ENCODE peak calls at places on chromosomes 3 and 15, in four cellular contexts. B, T, I and M are unnamed samples. For H3K27me3, the result is how much of the 10 kb centered on the place peaks cover.

GRCh38 chr3:57224856-57225255 is 2.7 kb upstream of the APPL1 start:
- DNase-seq in B (no peak), T (no peak), I (no peak), M (no peak)

GRCh38 chr15:40481671-40482070 is 10.9 kb downstream of the CHST14 start:
- DNase-seq in B (no peak), T (no peak), I (no peak), M (no peak)

GRCh38 chr3:107560166-107560565 is 37.4 kb downstream of the BBX start:
- DNase-seq in B (no peak), T (no peak), I (no peak), M (no peak)

GRCh38 chr15:25763206-25763880 is 99.8 kb downstream of the ATP10A start:
- DNase-seq in B (no peak), T (no peak), I (no peak), M (no peak)

GRCh38 chr3:24145981-24146822 is 201.1 kb downstream of the NR1D2 start:
- DNase-seq in B (no peak), T (no peak), I (no peak), M (no peak)

GRCh38 chr3:66107855-66108254 is 69.1 kb upstream of the MAGI1 start:
- DNase-seq in B (no peak), T (no peak), I (no peak), M (no peak)

GRCh38 chr15:29275855-29276254 is 6.2 kb upstream of the NSMCE3 start:
- DNase-seq in B (no peak), T (no peak), I (no peak), M (no peak)

GRCh38 chr3:31934866-31935265 is 46.2 kb downstream of the OSBPL10 start:
- DNase-seq in B (no peak), T (no peak), I (no peak), M (no peak)

GRCh38 chr3:157154563-157155333 is 5.2 kb downstream of the CCNL1 start:
- DNase-seq in B (no peak), T (no peak), I (no peak), M (no peak)

GRCh38 chr3:129030611-129031010 is 29.5 kb downstream of the EFCC1 start:
- DNase-seq in B (no peak), T (no peak), I (no peak), M (no peak)

GRCh38 chr3:52481819-52482521 is 13.2 kb upstream of the STAB1 start:
- DNase-seq in B (no peak), T (peak), I (no peak), M (peak)

GRCh38 chr3:123926396-123926795 is 34.6 kb downstream of the CCDC14 start:
- DNase-seq in B (no peak), T (no peak), I (no peak), M (no peak)

GRCh38 chr3:43872901-43873300 is 182.2 kb downstream of the ABHD5 start:
- DNase-seq in B (no peak), T (peak), I (no peak), M (peak)

GRCh38 chr3:24410861-24411260 is 83.8 kb downstream of the THRB start:
- DNase-seq in B (no peak), T (no peak), I (no peak), M (no peak)

GRCh38 chr15:91408476-91409076 is 308.5 kb downstream of the SV2B start:
- DNase-seq in B (no peak), T (no peak), I (no peak), M (no peak)

GRCh38 chr3:71062920-71063767 is 520.4 kb downstream of the FOXP1 start:
- DNase-seq in B (no peak), T (no peak), I (no peak), M (no peak)

GRCh38 chr15:80854104-80854503 is 74.9 kb downstream of the CEMIP start:
- DNase-seq in B (no peak), T (no peak), I (no peak), M (no peak)

GRCh38 chr3:104825116-104825515 is 541.6 kb upstream of the ALCAM start:
- DNase-seq in B (no peak), T (peak), I (no peak), M (peak)

GRCh38 chr3:182259579-182259978 is 533.7 kb upstream of the ATP11B start:
- DNase-seq in B (no peak), T (peak), I (no peak), M (no peak)

GRCh38 chr3:53187430-53187829 is 26.4 kb downstream of the PRKCD start:
- DNase-seq in B (no peak), T (no peak), I (no peak), M (no peak)

GRCh38 chr3:69422751-69423150 is 36.9 kb upstream of the FRMD4B start:
- DNase-seq in B (no peak), T (no peak), I (no peak), M (no peak)

GRCh38 chr3:186520957-186521842 is 23.0 kb downstream of the CRYGS start:
- DNase-seq in B (no peak), T (peak), I (peak), M (no peak)

GRCh38 chr3:39090922-39091321 is 16.5 kb downstream of the GORASP1 start:
- DNase-seq in B (no peak), T (peak), I (no peak), M (no peak)

GRCh38 chr3:41330465-41330864 is 131.2 kb downstream of the CTNNB1 start:
- DNase-seq in B (no peak), T (no peak), I (no peak), M (peak)

GRCh38 chr3:36740822-36741221 is 23.5 kb downstream of the DCLK3 start:
- DNase-seq in B (no peak), T (no peak), I (no peak), M (no peak)

GRCh38 chr3:50885491-50885890 is 210.8 kb downstream of the DOCK3 start:
- DNase-seq in B (peak), T (peak), I (no peak), M (no peak)

GRCh38 chr15:70608156-70608555 is 155.2 kb downstream of the UACA start:
- DNase-seq in B (no peak), T (no peak), I (no peak), M (no peak)

GRCh38 chr3:38154625-38155255 is 10.6 kb upstream of the OXSR1 start:
- DNase-seq in B (no peak), T (peak), I (no peak), M (no peak)

GRCh38 chr15:81160312-81161214 is 26.5 kb downstream of the CFAP161 start:
- DNase-seq in B (no peak), T (no peak), I (no peak), M (no peak)

GRCh38 chr3:172040078-172040975 is 949 bp downstream of the FNDC3B start:
- DNase-seq in B (peak), T (peak), I (no peak), M (peak)

GRCh38 chr3:45261333-45262110 is 35.4 kb upstream of the TMEM158 start:
- DNase-seq in B (no peak), T (peak), I (no peak), M (no peak)

GRCh38 chr3:63325386-63325785 is 47.3 kb downstream of the SYNPR start:
- DNase-seq in B (no peak), T (no peak), I (no peak), M (no peak)

GRCh38 chr3:120350431-120350941 is 1.3 kb upstream of the LRRC58 start:
- DNase-seq in B (peak), T (no peak), I (no peak), M (no peak)

GRCh38 chr15:55990986-55991385 is 2.4 kb downstream of the NEDD4 start:
- DNase-seq in B (no peak), T (no peak), I (no peak), M (no peak)

GRCh38 chr15:69141286-69141701 is 19.1 kb upstream of the GLCE start:
- DNase-seq in B (peak), T (no peak), I (no peak), M (no peak)
- TF ChIP-seq SUZ12 in B (no peak), T (no peak), I (no peak), M (no peak)

GRCh38 chr15:89359471-89360293 is 25.1 kb upstream of the POLG start:
- DNase-seq in B (no peak), T (peak), I (no peak), M (no peak)
- H3K9ac ChIP-seq in B (no peak), T (no peak), I (no peak), M (peak)

GRCh38 chr15:100349321-100349695 is 7.5 kb upstream of the ADAMTS17 start:
- DNase-seq in B (no peak), T (no peak), I (no peak), M (no peak)
- H3K27me3 ChIP-seq in B (under half), T (under half), I (under half), M (under half)

GRCh38 chr3:137008976-137009375 is 51.2 kb downstream of the IL20RB start:
- DNase-seq in B (no peak), T (no peak), I (no peak), M (no peak)

GRCh38 chr3:137010137-137010536 is 52.4 kb downstream of the IL20RB start:
- DNase-seq in B (no peak), T (no peak), I (no peak), M (no peak)

GRCh38 chr3:137012097-137012501 is 54.3 kb downstream of the IL20RB start:
- DNase-seq in B (no peak), T (no peak), I (no peak), M (no peak)

DNA sequence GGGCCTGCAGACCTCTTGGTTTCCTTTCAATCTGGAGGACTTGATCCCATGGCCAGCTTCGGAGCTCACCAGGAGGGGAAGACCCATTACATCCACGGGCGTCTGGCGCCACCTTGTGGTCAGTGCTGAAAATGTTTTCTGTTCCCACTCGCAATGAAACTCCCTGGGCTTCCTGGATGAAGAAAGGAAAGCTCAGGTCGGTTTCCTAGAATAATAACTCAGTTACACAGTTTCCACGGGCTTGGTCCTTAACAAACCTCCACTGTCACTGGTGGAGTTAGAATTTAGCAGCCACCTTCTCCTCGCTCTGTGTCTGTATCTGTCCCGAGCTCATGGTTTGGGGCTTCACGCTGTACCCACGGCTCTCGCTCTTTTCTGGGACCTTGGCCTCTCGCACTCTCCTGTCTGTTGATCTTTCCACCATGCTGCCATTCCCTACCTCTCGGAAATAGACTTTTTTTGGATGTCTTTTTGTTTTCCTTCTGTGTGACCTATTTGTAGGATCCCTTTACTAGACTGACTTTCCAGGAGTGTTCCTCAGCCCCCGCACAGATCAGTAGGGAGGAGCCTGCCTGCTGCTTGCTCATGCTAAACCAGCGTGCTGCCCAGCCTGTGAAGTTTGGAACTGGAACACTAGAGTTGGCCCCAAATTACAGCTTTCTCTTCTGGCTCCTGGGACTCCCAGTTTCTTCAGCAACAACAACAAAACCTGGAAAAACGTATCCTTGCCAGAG is 56.3 kb downstream of the IL20RB start:
- DNase-seq in B (peak), T (peak), I (peak), M (peak)
- TF ChIP-seq SUZ12 in B (no peak), T (no peak), I (no peak), M (no peak)

GRCh38 chr3:20055020-20055775 is 15.0 kb downstream of the KAT2B start:
- DNase-seq in B (no peak), T (no peak), I (no peak), M (no peak)

GRCh38 chr3:20060924-20061323 is 20.7 kb downstream of the KAT2B start:
- DNase-seq in B (no peak), T (no peak), I (no peak), M (no peak)

GRCh38 chr3:20054549-20054987 is 14.3 kb downstream of the KAT2B start:
- DNase-seq in B (peak), T (no peak), I (peak), M (no peak)

GRCh38 chr3:20056727-20057611 is 16.7 kb downstream of the KAT2B start:
- DNase-seq in B (no peak), T (no peak), I (no peak), M (no peak)

GRCh38 chr3:20057612-20058180 is 17.4 kb downstream of the KAT2B start:
- DNase-seq in B (no peak), T (no peak), I (no peak), M (no peak)
- H3K9ac ChIP-seq in B (no peak), T (no peak), I (no peak), M (no peak)

GRCh38 chr15:90340345-90340744 is 11.7 kb upstream of the ZNF774 start:
- DNase-seq in B (peak), T (peak), I (no peak), M (no peak)
- H3K27me3 ChIP-seq in B (under half), T (under half), I (under half), M (under half)

DNA sequence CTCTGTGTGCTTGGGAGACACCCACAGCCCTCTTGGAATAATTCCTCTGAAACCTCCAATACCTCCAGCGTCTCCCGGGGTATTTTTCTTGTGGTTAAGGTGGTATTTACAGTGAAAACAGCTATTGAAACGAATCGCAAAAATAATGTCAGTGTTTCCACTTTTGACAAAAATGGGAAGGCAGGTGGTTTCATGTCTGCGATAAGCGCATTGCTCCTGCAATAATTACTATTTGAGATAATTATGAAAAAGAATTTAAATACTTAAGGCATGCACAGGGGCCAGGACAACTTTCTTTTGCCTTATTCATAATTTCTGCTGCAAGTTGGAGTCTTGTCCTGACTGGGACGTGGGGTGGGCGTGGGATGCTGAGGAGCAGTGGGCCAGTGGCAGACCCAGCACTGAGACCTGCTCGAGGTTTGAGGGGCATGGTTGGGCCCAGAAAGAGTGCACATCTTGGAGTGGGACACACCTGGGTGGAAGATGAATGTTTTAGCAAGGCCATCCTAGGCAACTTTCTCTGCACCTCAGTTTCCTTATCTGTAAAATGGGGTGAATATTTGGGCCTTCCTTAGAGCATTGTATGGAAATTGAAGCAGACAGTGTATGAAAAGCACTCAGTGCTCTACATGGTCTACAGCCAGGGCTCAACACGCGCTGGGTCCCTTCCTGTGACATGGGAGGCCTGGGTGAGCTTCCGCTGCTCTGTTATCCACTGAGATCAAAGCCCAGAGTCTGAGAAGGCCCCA is 110.5 kb downstream of the FBLN2 start:
- DNase-seq in B (no peak), T (no peak), I (no peak), M (no peak)
- TF ChIP-seq SUZ12 in B (no peak), T (no peak), I (no peak), M (no peak)